ENCODE peak calls at places on chromosome 17, in five cellular contexts. H is cardiac muscle cell, Q is MCF 10A, D is OCI-LY7, J is osteoblast. O is an unnamed sample.

GRCh38 chr17:7443499-7444485 is 1.1 kb upstream of the CHRNB1 start:
- DNase-seq in D (no peak), H (peak), J (peak), Q (peak), O (no peak)

GRCh38 chr17:56431736-56432135 is 161.8 kb upstream of the NOG start:
- DNase-seq in J (no peak), D (no peak), Q (no peak), H (no peak), O (no peak)

GRCh38 chr17:73351764-73352163 is 40.0 kb upstream of the CDC42EP4 start:
- DNase-seq in J (peak), Q (no peak), H (no peak), D (no peak), O (no peak)

GRCh38 chr17:47896672-47897490 is 845 bp downstream of the SP2 start:
- DNase-seq in J (no peak), D (peak), H (peak), Q (peak), O (no peak)

GRCh38 chr17:67605259-67605912 is 112.3 kb upstream of the NOL11 start:
- DNase-seq in D (no peak), Q (no peak), J (no peak), H (peak), O (no peak)

GRCh38 chr17:22506861-22507260 is 814.5 kb downstream of the KCNJ18 start:
- DNase-seq in J (peak), H (no peak), D (no peak), Q (no peak), O (no peak)

GRCh38 chr17:49965522-49965905 is 3.5 kb upstream of the DLX4 start:
- DNase-seq in D (no peak), Q (no peak), J (no peak), H (no peak), O (no peak)

GRCh38 chr17:78357177-78357586 is 2.7 kb downstream of the SOCS3 start:
- DNase-seq in D (no peak), Q (peak), H (peak), J (peak), O (no peak)

GRCh38 chr17:78539771-78540170 is 37.4 kb downstream of the DNAH17 start:
- DNase-seq in J (peak), D (no peak), Q (no peak), H (no peak), O (no peak)

GRCh38 chr17:17191346-17191792 is 14.8 kb downstream of the PLD6 start:
- DNase-seq in D (no peak), H (peak), Q (no peak), J (peak), O (no peak)

GRCh38 chr17:44795421-44795820 is 34.7 kb downstream of the GJC1 start:
- DNase-seq in J (no peak), Q (no peak), D (no peak), H (no peak), O (no peak)

GRCh38 chr17:20852541-20853370 is 190.1 kb downstream of the USP22 start:
- DNase-seq in D (no peak), Q (peak), J (no peak), H (peak), O (no peak)

GRCh38 chr17:61904094-61904710 is 23.6 kb downstream of the INTS2 start:
- DNase-seq in H (no peak), Q (no peak), J (no peak), D (no peak), O (peak)

GRCh38 chr17:11309033-11309432 is 68.0 kb downstream of the SHISA6 start:
- DNase-seq in J (no peak), H (no peak), D (no peak), Q (no peak), O (no peak)

GRCh38 chr17:74350486-74350885 is 11.2 kb downstream of the BTBD17 start:
- DNase-seq in H (no peak), Q (no peak), D (no peak), J (no peak), O (no peak)

GRCh38 chr17:49494937-49495841 is at the start of gene NGFR:
- DNase-seq in H (peak), D (peak), J (peak), Q (no peak), O (peak)

GRCh38 chr17:1165836-1166235 is 13.9 kb downstream of the ABR start:
- DNase-seq in D (no peak), H (no peak), Q (no peak), J (no peak), O (no peak)

GRCh38 chr17:1168537-1169234 is 11.1 kb downstream of the ABR start:
- DNase-seq in J (peak), H (no peak), D (no peak), Q (no peak), O (no peak)

GRCh38 chr17:1162116-1162855 is 17.5 kb downstream of the ABR start:
- DNase-seq in Q (no peak), J (peak), D (no peak), H (no peak), O (no peak)

GRCh38 chr17:1160591-1161041 is 19.2 kb downstream of the ABR start:
- DNase-seq in J (peak), D (no peak), Q (no peak), H (no peak), O (no peak)

GRCh38 chr17:1164935-1165556 is 14.7 kb downstream of the ABR start:
- DNase-seq in D (peak), Q (no peak), H (no peak), J (peak), O (peak)
- TF ChIP-seq CTCF in D (peak), Q (no peak), H (no peak), J (no peak), O (no peak)

GRCh38 chr17:18971801-18972200 is 19.8 kb downstream of the SLC5A10 start:
- DNase-seq in H (no peak), J (no peak), D (no peak), Q (no peak), O (no peak)

GRCh38 chr17:18974407-18975149 is 22.6 kb downstream of the SLC5A10 start:
- DNase-seq in H (no peak), J (peak), Q (no peak), D (no peak), O (no peak)

GRCh38 chr17:18968945-18969887 is 17.3 kb downstream of the SLC5A10 start:
- DNase-seq in Q (peak), D (no peak), J (peak), H (no peak), O (no peak)

GRCh38 chr17:18967806-18968744 is 16.1 kb downstream of the SLC5A10 start:
- DNase-seq in J (peak), D (no peak), Q (peak), H (no peak), O (no peak)

DNA sequence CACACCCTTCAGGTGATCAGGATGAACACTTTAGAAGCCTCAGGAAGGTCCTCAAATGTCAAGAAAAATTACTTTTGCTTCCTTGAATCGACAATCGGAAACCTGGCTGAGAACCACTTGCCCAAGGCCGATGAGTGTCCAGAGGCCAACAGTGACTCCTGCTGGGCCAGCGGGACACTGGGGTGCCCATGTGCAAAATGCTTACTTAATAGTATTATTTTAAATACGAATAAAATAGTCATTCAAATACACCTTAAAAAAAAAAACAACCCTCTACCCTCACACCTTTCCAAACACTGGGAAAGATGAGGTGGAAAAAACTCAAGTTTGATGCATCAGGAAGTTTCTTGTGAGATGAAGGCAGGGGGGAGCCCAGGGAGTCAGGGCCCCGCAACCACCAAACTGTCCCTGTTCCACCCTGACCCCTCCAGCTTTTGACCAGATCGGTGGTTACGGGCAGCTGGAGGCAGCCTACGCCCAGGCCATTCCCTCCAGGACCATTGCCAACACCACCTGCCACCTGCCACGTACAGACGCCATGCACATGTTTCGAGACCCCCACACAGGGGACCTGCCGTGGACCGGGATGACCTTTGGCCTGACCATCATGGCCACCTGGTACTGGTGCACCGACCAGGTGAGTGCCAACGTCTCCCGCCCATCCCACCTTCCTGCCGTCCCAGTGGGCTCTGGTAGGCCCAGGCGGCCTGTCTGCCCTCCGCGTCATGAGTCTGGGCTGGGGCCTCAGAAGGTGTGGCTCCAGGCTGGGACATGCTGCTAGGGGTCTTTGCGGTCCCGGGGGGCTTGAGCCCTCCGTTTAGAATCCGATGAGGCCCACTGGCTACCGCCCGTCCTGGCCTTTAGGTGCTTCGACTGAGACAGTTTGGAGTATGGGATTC is 18.9 kb downstream of the SLC5A10 start:
- DNase-seq in H (no peak), D (no peak), J (peak), Q (no peak), O (no peak)
- TF ChIP-seq CTCF in H (peak), D (peak), J (peak), Q (no peak), O (no peak)

GRCh38 chr17:4939554-4939803 is 367 bp downstream of the SLC25A11 start:
- DNase-seq in D (no peak), J (no peak), H (no peak), Q (no peak), O (no peak)
- TF ChIP-seq CTCF in D (no peak), J (no peak), H (no peak), Q (no peak), O (no peak)

DNA sequence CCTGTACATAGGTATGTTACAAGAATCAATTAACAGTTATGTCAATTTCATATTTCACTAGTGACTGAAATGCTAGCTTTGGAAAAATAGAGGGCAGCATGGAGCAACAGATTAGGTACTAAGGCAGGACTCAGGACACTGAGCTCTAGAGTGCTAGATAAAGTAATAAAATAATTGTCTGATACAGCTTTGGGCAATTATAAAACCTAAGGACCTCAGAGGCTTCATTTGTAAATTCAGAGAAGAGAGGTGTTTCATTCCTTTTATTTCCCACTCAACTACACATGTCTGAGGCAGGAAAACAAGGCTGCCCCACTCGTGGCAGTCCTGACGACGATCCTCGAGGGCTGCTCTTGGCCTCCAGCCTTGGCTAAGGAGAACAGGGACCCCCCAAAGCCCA is 81.5 kb downstream of the CA4 start:
- DNase-seq in J (peak), H (peak), Q (peak), D (peak), O (peak)
- TF ChIP-seq CTCF in J (peak), H (peak), Q (peak), D (peak), O (peak)

DNA sequence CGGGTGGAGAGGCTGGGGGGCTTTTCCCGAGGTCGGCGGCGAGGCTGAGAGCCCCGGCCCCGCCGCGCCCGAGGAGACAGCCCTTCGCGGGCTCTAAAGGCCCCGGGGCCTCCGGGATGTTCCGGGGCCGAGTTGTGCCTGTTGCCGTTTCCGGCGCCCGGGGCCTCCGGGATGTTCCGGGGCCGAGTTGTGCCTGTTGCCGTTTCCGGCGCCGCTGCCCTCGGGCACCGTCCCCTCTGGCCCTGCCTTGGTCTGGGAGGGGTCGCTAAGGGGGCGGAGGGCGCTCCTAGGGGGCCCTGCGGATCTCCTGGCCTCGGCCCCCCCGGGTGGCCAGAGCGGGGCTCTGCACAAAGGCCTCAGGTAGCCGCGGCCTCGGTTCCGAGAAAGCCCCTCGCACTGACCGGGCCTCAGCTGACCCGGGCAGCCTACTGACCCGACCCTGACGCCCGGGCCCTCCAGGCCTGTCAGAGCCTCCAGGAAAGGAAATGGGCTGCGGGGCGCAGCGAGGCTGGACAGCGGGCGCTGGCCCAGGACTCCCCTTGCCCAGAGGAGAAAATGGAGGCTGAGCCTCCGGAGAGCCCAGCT is 24.2 kb downstream of the ACTG1 start:
- DNase-seq in D (peak), Q (no peak), H (no peak), J (no peak), O (peak)
- TF ChIP-seq CTCF in D (no peak), Q (no peak), H (no peak), J (no peak), O (no peak)

GRCh38 chr17:3534881-3535252 is 22.7 kb downstream of the TRPV3 start:
- DNase-seq in Q (no peak), D (no peak), H (peak), J (peak), O (peak)

GRCh38 chr17:3533752-3534151 is 23.9 kb downstream of the TRPV3 start:
- DNase-seq in Q (no peak), J (peak), D (no peak), H (no peak), O (no peak)

GRCh38 chr17:3536736-3537135 is 20.9 kb downstream of the TRPV3 start:
- DNase-seq in J (peak), H (no peak), Q (no peak), D (no peak), O (no peak)

GRCh38 chr17:3532859-3533142 is 24.8 kb downstream of the TRPV3 start:
- DNase-seq in Q (no peak), J (peak), D (no peak), H (no peak), O (no peak)

GRCh38 chr17:3535253-3535995 is 22.2 kb downstream of the TRPV3 start:
- DNase-seq in J (peak), H (peak), D (peak), Q (no peak), O (peak)
- TF ChIP-seq CTCF in J (peak), H (peak), D (peak), Q (no peak), O (peak)

GRCh38 chr17:40247926-40248495 is 28.9 kb downstream of the WIPF2 start:
- DNase-seq in D (no peak), H (peak), Q (peak), J (no peak), O (no peak)

GRCh38 chr17:40243756-40244155 is 24.7 kb downstream of the WIPF2 start:
- DNase-seq in Q (no peak), J (no peak), D (no peak), H (no peak), O (no peak)

GRCh38 chr17:40241435-40241834 is 22.3 kb downstream of the WIPF2 start:
- DNase-seq in Q (no peak), D (no peak), H (no peak), J (no peak), O (no peak)

GRCh38 chr17:40244255-40244654 is 25.2 kb downstream of the WIPF2 start:
- DNase-seq in J (no peak), D (no peak), H (no peak), Q (no peak), O (no peak)

GRCh38 chr17:40242774-40243173 is 23.7 kb downstream of the WIPF2 start:
- DNase-seq in H (no peak), J (no peak), D (no peak), Q (no peak), O (no peak)
- TF ChIP-seq CTCF in H (no peak), J (no peak), D (no peak), Q (no peak), O (no peak)

DNA sequence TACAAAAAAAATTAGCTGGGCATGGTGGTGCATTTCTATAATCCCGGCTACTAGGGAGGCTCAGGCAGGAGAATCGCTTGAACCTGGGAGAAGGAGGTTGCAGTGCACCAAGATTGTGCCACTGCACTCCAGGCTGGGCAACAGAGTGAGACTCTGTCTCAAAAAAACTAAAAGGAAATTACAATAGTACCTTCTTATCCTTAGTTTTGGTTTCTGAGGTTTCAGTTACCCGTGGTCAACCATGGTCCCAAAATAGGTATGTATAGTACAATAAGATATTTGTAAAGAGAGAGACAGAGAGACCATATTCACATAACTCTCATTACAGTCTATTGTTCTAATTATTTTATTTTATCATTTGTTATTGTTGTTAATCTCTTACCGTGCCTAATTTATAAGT is 24.3 kb upstream of the MYH10 start:
- DNase-seq in Q (no peak), D (no peak), H (no peak), J (no peak), O (no peak)
- TF ChIP-seq CTCF in Q (no peak), D (no peak), H (no peak), J (no peak), O (no peak)

DNA sequence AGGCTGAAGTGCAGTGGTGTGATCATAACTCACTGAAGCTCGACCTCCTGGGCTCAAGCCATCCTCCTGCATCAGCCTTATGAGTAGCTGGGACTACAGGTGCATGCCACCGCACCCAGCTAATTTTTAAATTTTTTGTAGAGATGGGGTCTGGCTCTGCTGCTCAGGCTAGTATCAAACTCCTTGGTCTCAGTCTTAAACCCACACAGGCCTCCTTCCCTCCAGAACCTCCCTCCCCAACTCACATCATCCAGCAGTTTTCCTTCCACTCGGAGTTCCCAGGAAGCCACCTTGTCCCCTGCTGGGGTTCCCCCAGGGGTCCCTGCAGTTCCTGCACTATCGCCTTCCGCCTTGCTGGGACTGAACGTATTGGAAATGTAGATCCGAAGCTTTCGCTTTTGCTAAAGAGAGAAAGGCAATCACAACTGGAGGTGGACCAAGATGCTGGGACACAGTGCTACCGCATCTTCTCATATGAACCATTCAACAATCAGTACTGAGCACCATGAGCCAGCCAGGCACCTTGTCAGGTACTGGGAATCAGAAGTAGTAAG is 7.2 kb downstream of the SMARCD2 start:
- DNase-seq in D (no peak), Q (no peak), H (no peak), J (no peak), O (no peak)
- TF ChIP-seq CTCF in D (peak), Q (no peak), H (no peak), J (no peak), O (no peak)

DNA sequence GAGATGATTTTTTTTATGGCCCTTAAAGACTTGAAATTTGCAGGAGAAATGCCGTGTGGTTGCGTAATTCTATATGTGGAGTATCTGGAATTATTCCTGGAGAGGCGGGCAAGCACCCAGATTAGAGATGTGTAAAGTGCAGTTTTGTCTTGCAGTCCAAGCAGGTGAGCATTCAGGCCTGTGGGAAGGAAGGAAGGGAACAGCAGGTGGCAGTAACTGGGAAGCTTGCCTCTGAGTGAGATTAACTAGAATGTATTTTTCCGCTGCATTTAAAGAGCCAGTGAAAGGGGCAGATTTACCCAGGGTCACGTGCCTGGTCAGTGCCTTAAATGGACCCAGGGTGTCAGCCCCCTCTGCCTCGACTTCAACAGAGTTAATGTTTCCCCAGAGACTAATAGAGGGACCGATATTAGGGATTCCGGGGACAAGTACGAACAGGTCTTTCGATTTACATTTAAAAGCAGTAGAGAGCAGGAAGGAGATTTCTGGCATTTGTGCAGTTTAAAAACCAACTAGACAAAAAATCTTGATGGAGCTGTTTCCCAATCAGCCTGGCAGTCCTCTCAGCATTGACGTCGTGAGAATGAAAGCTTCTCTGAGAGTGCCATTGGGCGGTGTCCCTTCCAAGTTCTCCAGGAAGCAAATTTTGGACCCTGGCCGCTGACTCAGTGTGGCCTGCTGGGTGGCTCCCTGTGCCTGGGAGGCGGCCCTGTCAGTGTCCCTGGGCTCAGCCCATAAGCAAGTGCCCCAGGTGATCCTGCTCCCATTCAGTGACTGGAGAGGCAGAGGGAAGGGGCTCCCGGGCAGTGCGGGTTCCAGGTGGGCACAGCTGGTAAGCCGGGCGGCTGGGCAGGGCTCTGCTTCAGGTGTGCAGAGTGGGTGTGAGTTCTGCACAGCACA is 38.2 kb downstream of the KSR1 start:
- DNase-seq in D (no peak), Q (peak), J (no peak), H (peak), O (no peak)
- TF ChIP-seq CTCF in D (no peak), Q (peak), J (peak), H (peak), O (no peak)

O was measured in GM20000.